ENCODE peak calls at places on chromosomes 5 and 9, in seven cellular contexts. One of them, this sample, is unnamed.

GRCh38 chr5:142544946-142545652 is 140.8 kb downstream of the FGF1 start:
- DNase-seq in RWPE1: no peak
- DNase-seq in stomach: no peak
- DNase-seq in adrenal gland: no peak
- DNase-seq in sigmoid colon: no peak
- DNase-seq in uterus: no peak
- DNase-seq in breast epithelium: no peak
- DNase-seq in this sample: no peak

GRCh38 chr9:18746631-18747030 is 272.7 kb downstream of the ADAMTSL1 start:
- DNase-seq in RWPE1: no peak
- DNase-seq in stomach: no peak
- DNase-seq in adrenal gland: no peak
- DNase-seq in sigmoid colon: no peak
- DNase-seq in uterus: no peak
- DNase-seq in breast epithelium: no peak
- DNase-seq in this sample: no peak

GRCh38 chr5:44321176-44321575 is 68.0 kb downstream of the FGF10 start:
- DNase-seq in RWPE1: no peak
- DNase-seq in stomach: no peak
- DNase-seq in adrenal gland: no peak
- DNase-seq in sigmoid colon: no peak
- DNase-seq in uterus: no peak
- DNase-seq in breast epithelium: no peak
- DNase-seq in this sample: no peak

GRCh38 chr5:144273232-144274027 is 102.8 kb downstream of the KCTD16 start:
- DNase-seq in RWPE1: no peak
- DNase-seq in stomach: no peak
- DNase-seq in adrenal gland: no peak
- DNase-seq in sigmoid colon: no peak
- DNase-seq in uterus: no peak
- DNase-seq in breast epithelium: no peak
- DNase-seq in this sample: no peak

GRCh38 chr5:128494516-128494915 is 43.5 kb downstream of the FBN2 start:
- DNase-seq in RWPE1: no peak
- DNase-seq in stomach: no peak
- DNase-seq in adrenal gland: no peak
- DNase-seq in sigmoid colon: no peak
- DNase-seq in uterus: no peak
- DNase-seq in breast epithelium: no peak
- DNase-seq in this sample: no peak

GRCh38 chr9:19146441-19146840 is 19.1 kb upstream of the PLIN2 start:
- DNase-seq in RWPE1: no peak
- DNase-seq in stomach: no peak
- DNase-seq in adrenal gland: no peak
- DNase-seq in sigmoid colon: no peak
- DNase-seq in uterus: no peak
- DNase-seq in breast epithelium: no peak
- DNase-seq in this sample: no peak

GRCh38 chr9:119844431-119844830 is 475.2 kb upstream of the BRINP1 start:
- DNase-seq in RWPE1: no peak
- DNase-seq in stomach: no peak
- DNase-seq in adrenal gland: no peak
- DNase-seq in sigmoid colon: no peak
- DNase-seq in uterus: no peak
- DNase-seq in breast epithelium: no peak
- DNase-seq in this sample: no peak

GRCh38 chr9:135239769-135240141 is 152.3 kb downstream of the OLFM1 start:
- DNase-seq in RWPE1: no peak
- DNase-seq in stomach: no peak
- DNase-seq in adrenal gland: no peak
- DNase-seq in sigmoid colon: no peak
- DNase-seq in uterus: no peak
- DNase-seq in breast epithelium: no peak
- DNase-seq in this sample: no peak

GRCh38 chr9:124771867-124772621 is 933 bp upstream of the NR6A1 start:
- DNase-seq in RWPE1: peak
- DNase-seq in stomach: peak
- DNase-seq in adrenal gland: peak
- DNase-seq in sigmoid colon: no peak
- DNase-seq in uterus: peak
- DNase-seq in breast epithelium: peak
- DNase-seq in this sample: no peak

GRCh38 chr9:132018957-132019405 is 60.7 kb downstream of the MED27 start:
- DNase-seq in RWPE1: no peak
- DNase-seq in stomach: no peak
- DNase-seq in adrenal gland: no peak
- DNase-seq in sigmoid colon: no peak
- DNase-seq in uterus: no peak
- DNase-seq in breast epithelium: no peak
- DNase-seq in this sample: no peak

GRCh38 chr9:92706218-92706940 is 36.4 kb upstream of the IPPK start:
- DNase-seq in RWPE1: peak
- DNase-seq in stomach: no peak
- DNase-seq in adrenal gland: no peak
- DNase-seq in sigmoid colon: no peak
- DNase-seq in uterus: no peak
- DNase-seq in breast epithelium: no peak
- DNase-seq in this sample: no peak

GRCh38 chr5:147174671-147175070 is 60.2 kb upstream of the STK32A start:
- DNase-seq in RWPE1: no peak
- DNase-seq in stomach: no peak
- DNase-seq in adrenal gland: no peak
- DNase-seq in sigmoid colon: no peak
- DNase-seq in uterus: no peak
- DNase-seq in breast epithelium: no peak
- DNase-seq in this sample: no peak

GRCh38 chr9:97638666-97639065 is 5.0 kb downstream of the NCBP1 start:
- DNase-seq in RWPE1: no peak
- DNase-seq in stomach: no peak
- DNase-seq in adrenal gland: no peak
- DNase-seq in sigmoid colon: no peak
- DNase-seq in uterus: no peak
- DNase-seq in breast epithelium: no peak
- DNase-seq in this sample: no peak

GRCh38 chr5:116516021-116516420 is 58.6 kb downstream of the SEMA6A start:
- DNase-seq in RWPE1: no peak
- DNase-seq in stomach: no peak
- DNase-seq in adrenal gland: no peak
- DNase-seq in sigmoid colon: no peak
- DNase-seq in uterus: no peak
- DNase-seq in breast epithelium: no peak
- DNase-seq in this sample: no peak

GRCh38 chr5:42855386-42855785 is 43.7 kb upstream of the SELENOP start:
- DNase-seq in RWPE1: no peak
- DNase-seq in stomach: no peak
- DNase-seq in adrenal gland: no peak
- DNase-seq in sigmoid colon: no peak
- DNase-seq in uterus: no peak
- DNase-seq in breast epithelium: no peak
- DNase-seq in this sample: no peak

GRCh38 chr5:136054133-136054996 is 25.6 kb downstream of the TGFBI start:
- DNase-seq in RWPE1: no peak
- DNase-seq in stomach: no peak
- DNase-seq in adrenal gland: no peak
- DNase-seq in sigmoid colon: no peak
- DNase-seq in uterus: peak
- DNase-seq in breast epithelium: no peak
- DNase-seq in this sample: no peak

GRCh38 chr5:83472213-83472507 is 616 bp downstream of the VCAN start:
- DNase-seq in RWPE1: no peak
- DNase-seq in stomach: no peak
- DNase-seq in adrenal gland: no peak
- DNase-seq in sigmoid colon: no peak
- DNase-seq in uterus: no peak
- DNase-seq in breast epithelium: no peak
- DNase-seq in this sample: no peak

GRCh38 chr5:54804086-54804485 is 181.3 kb downstream of the ESM1 start:
- DNase-seq in RWPE1: no peak
- DNase-seq in stomach: no peak
- DNase-seq in adrenal gland: no peak
- DNase-seq in sigmoid colon: no peak
- DNase-seq in uterus: no peak
- DNase-seq in breast epithelium: no peak
- DNase-seq in this sample: no peak

GRCh38 chr5:142192799-142193428 is 84.3 kb downstream of the NDFIP1 start:
- DNase-seq in RWPE1: no peak
- DNase-seq in stomach: no peak
- DNase-seq in adrenal gland: no peak
- DNase-seq in sigmoid colon: no peak
- DNase-seq in uterus: peak
- DNase-seq in breast epithelium: no peak
- DNase-seq in this sample: no peak

GRCh38 chr9:942805-943580 is 33.5 kb upstream of the DMRT3 start:
- DNase-seq in RWPE1: no peak
- DNase-seq in stomach: no peak
- DNase-seq in adrenal gland: no peak
- DNase-seq in sigmoid colon: no peak
- DNase-seq in uterus: no peak
- DNase-seq in breast epithelium: no peak
- DNase-seq in this sample: no peak

GRCh38 chr5:5558102-5558501 is 135.6 kb downstream of the ICE1 start:
- DNase-seq in RWPE1: no peak
- DNase-seq in stomach: no peak
- DNase-seq in adrenal gland: no peak
- DNase-seq in sigmoid colon: no peak
- DNase-seq in uterus: no peak
- DNase-seq in breast epithelium: no peak
- DNase-seq in this sample: no peak

GRCh38 chr5:141799507-141800167 is 78.6 kb downstream of the PCDH1 start:
- DNase-seq in RWPE1: no peak
- DNase-seq in stomach: no peak
- DNase-seq in adrenal gland: no peak
- DNase-seq in sigmoid colon: no peak
- DNase-seq in uterus: no peak
- DNase-seq in breast epithelium: no peak
- DNase-seq in this sample: no peak

DNA sequence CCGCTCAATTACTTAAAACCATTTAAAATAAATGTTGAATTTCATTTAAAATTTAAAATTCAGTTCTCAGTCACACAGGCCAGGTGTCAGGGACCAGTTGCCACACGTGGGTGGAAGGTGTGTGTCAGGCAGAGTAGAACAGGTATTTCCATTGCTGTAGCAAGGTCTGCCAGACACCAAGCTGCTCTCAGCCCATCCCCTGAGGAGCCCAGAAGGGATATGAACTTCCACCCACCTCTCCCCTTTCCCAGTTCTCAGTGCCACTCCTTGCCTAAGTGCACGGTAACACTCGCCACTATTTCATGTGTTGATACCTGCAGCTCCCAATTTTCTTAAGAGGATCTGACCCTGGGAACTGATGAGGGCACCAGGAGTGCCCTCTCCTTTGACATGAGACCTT is 12.7 kb downstream of the SYK start:
- DNase-seq in RWPE1: no peak
- DNase-seq in stomach: no peak
- DNase-seq in adrenal gland: no peak
- DNase-seq in sigmoid colon: no peak
- DNase-seq in uterus: no peak
- DNase-seq in breast epithelium: no peak
- DNase-seq in this sample: no peak
- H3K27ac ChIP-seq in RWPE1: no peak
- H3K27ac ChIP-seq in stomach: no peak
- H3K27ac ChIP-seq in adrenal gland: no peak
- H3K27ac ChIP-seq in sigmoid colon: no peak
- H3K27ac ChIP-seq in uterus: no peak
- H3K27ac ChIP-seq in breast epithelium: no peak
- H3K27ac ChIP-seq in this sample: no peak

GRCh38 chr5:87389635-87390034 is 23.1 kb downstream of the CCNH start:
- DNase-seq in RWPE1: no peak
- DNase-seq in stomach: no peak
- DNase-seq in adrenal gland: no peak
- DNase-seq in sigmoid colon: no peak
- DNase-seq in uterus: no peak
- DNase-seq in breast epithelium: no peak
- DNase-seq in this sample: no peak
- H3K27ac ChIP-seq in RWPE1: no peak
- H3K27ac ChIP-seq in stomach: no peak
- H3K27ac ChIP-seq in adrenal gland: no peak
- H3K27ac ChIP-seq in sigmoid colon: no peak
- H3K27ac ChIP-seq in uterus: no peak
- H3K27ac ChIP-seq in breast epithelium: no peak
- H3K27ac ChIP-seq in this sample: no peak

GRCh38 chr9:129078691-129079503 is 2.0 kb upstream of the DOLPP1 start:
- DNase-seq in RWPE1: no peak
- DNase-seq in stomach: no peak
- DNase-seq in adrenal gland: no peak
- DNase-seq in sigmoid colon: no peak
- DNase-seq in uterus: no peak
- DNase-seq in breast epithelium: no peak
- DNase-seq in this sample: no peak

GRCh38 chr9:129075996-129076639 is 4.8 kb upstream of the DOLPP1 start:
- DNase-seq in RWPE1: no peak
- DNase-seq in stomach: peak
- DNase-seq in adrenal gland: no peak
- DNase-seq in sigmoid colon: no peak
- DNase-seq in uterus: no peak
- DNase-seq in breast epithelium: no peak
- DNase-seq in this sample: no peak

GRCh38 chr9:129074106-129074505 is 6.8 kb upstream of the DOLPP1 start:
- DNase-seq in RWPE1: no peak
- DNase-seq in stomach: no peak
- DNase-seq in adrenal gland: no peak
- DNase-seq in sigmoid colon: no peak
- DNase-seq in uterus: no peak
- DNase-seq in breast epithelium: no peak
- DNase-seq in this sample: no peak

GRCh38 chr9:129077236-129077635 is 3.7 kb upstream of the DOLPP1 start:
- DNase-seq in RWPE1: no peak
- DNase-seq in stomach: peak
- DNase-seq in adrenal gland: no peak
- DNase-seq in sigmoid colon: no peak
- DNase-seq in uterus: no peak
- DNase-seq in breast epithelium: no peak
- DNase-seq in this sample: no peak

DNA sequence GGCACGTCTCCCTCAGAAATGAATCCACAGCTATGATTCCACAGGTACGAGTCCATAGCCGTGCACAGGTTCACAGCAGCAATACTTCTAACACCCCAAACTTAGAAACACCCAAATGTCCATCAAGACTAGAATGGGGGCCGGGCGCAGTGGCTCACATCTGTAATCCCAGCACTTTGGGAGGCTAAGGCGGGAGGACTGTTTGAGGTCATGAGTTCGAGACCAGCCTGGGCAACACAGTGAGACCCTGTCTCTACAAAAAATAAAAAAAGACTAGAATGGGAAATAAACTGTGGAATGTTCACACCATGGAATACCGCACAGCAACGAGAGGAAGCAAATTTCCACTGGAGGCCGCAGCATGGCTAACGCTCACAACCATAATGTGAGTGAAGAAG is 4.3 kb upstream of the DOLPP1 start:
- DNase-seq in RWPE1: no peak
- DNase-seq in stomach: no peak
- DNase-seq in adrenal gland: no peak
- DNase-seq in sigmoid colon: no peak
- DNase-seq in uterus: no peak
- DNase-seq in breast epithelium: no peak
- DNase-seq in this sample: no peak
- H3K27ac ChIP-seq in RWPE1: peak
- H3K27ac ChIP-seq in stomach: peak
- H3K27ac ChIP-seq in adrenal gland: no peak
- H3K27ac ChIP-seq in sigmoid colon: no peak
- H3K27ac ChIP-seq in uterus: no peak
- H3K27ac ChIP-seq in breast epithelium: no peak
- H3K27ac ChIP-seq in this sample: no peak

GRCh38 chr9:87596862-87597261 is 99.2 kb downstream of the DAPK1 start:
- DNase-seq in RWPE1: no peak
- DNase-seq in stomach: peak
- DNase-seq in adrenal gland: peak
- DNase-seq in sigmoid colon: peak
- DNase-seq in uterus: no peak
- DNase-seq in breast epithelium: no peak
- DNase-seq in this sample: peak
- H3K27ac ChIP-seq in RWPE1: no peak
- H3K27ac ChIP-seq in stomach: no peak
- H3K27ac ChIP-seq in adrenal gland: no peak
- H3K27ac ChIP-seq in sigmoid colon: peak
- H3K27ac ChIP-seq in uterus: no peak
- H3K27ac ChIP-seq in breast epithelium: no peak
- H3K27ac ChIP-seq in this sample: no peak

This sample was measured in tibial nerve.